ENCODE peak calls at places on chromosomes 5 and 9, in six cellular contexts. O is GM12878, H is HCT116, E is SK-N-SH, M is H1, V is K562. F is an unnamed sample.

GRCh38 chr9:33167084-33167948 is at the start of gene B4GALT1:
- DNase-seq in M (peak; percentile 56), E (peak; percentile 98), V (peak; percentile 91), O (peak; percentile 75), H (peak; percentile 41), F (peak; percentile 94)

GRCh38 chr5:10352404-10353240 is 873 bp upstream of the MARCHF6 start:
- DNase-seq in E (peak; percentile 38), M (no peak), O (peak; percentile 28), V (no peak), H (no peak), F (peak; percentile 16)

GRCh38 chr5:115738807-115739206 is 77.7 kb downstream of the CDO1 start:
- DNase-seq in M (no peak), O (no peak), H (no peak), V (no peak), E (no peak), F (no peak)

GRCh38 chr5:388266-389196 is 54.4 kb upstream of the EXOC3 start:
- DNase-seq in H (no peak), O (no peak), E (no peak), M (no peak), V (peak; percentile 10), F (peak; percentile 43)

GRCh38 chr5:158569534-158569933 is 530.2 kb downstream of the EBF1 start:
- DNase-seq in E (no peak), V (no peak), H (no peak), O (no peak), M (no peak), F (no peak)

GRCh38 chr5:79200573-79201183 is 35.3 kb upstream of the JMY start:
- DNase-seq in O (no peak), H (no peak), V (peak; percentile 22), E (peak; percentile 47), M (no peak), F (peak; percentile 36)

GRCh38 chr9:4175846-4176245 is 124.0 kb downstream of the GLIS3 start:
- DNase-seq in E (no peak), O (no peak), H (no peak), V (no peak), M (no peak), F (no peak)

GRCh38 chr5:56838409-56839039 is 23.2 kb downstream of the MAP3K1 start:
- DNase-seq in H (no peak), O (peak; percentile 42), E (no peak), M (no peak), V (no peak), F (peak; percentile 75)

GRCh38 chr5:57163553-57164006 is 10.3 kb upstream of the GPBP1 start:
- DNase-seq in H (no peak), E (no peak), V (no peak), O (no peak), M (no peak), F (no peak)

GRCh38 chr5:9775339-9775738 is 145.2 kb upstream of the TAS2R1 start:
- DNase-seq in M (no peak), E (no peak), H (no peak), V (no peak), O (no peak), F (no peak)

GRCh38 chr9:134039386-134040175 is 14.3 kb downstream of the BRD3OS start:
- DNase-seq in H (no peak), E (no peak), V (no peak), M (no peak), O (no peak), F (no peak)

GRCh38 chr9:107504585-107505455 is 15.3 kb upstream of the KLF4 start:
- DNase-seq in O (no peak), E (no peak), V (no peak), M (no peak), H (no peak), F (peak; percentile 63)

GRCh38 chr9:131668439-131669233 is 71.2 kb downstream of the RAPGEF1 start:
- DNase-seq in M (no peak), H (no peak), O (peak; percentile 62), V (peak; percentile 33), E (peak; percentile 69), F (no peak)
- TF ChIP-seq JUND in M (no peak), H (no peak), O (no peak), V (no peak), E (peak; percentile 34), F (no peak)

DNA sequence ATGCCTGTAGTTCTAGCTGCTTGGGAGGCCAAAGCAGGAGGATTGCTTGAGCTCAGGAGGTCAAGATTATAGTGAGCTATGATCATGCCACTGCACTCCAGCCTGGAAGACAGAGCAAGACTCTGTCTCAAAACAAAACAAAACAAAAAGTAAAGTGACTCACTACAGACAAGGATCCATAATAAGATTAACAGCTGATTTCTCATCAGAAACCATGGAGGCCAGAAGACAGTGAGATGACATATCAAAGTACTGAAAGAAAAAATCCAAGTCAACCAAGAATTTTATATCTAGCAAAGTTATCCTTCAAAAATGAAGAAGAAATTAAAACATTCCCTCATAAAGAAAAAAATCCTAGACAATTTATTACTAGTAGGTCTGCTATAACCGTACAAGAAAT is 69.4 kb upstream of the ZBTB43 start:
- DNase-seq in O (no peak), H (no peak), V (no peak), M (no peak), E (no peak), F (no peak)
- TF ChIP-seq JUND in O (no peak), H (no peak), V (no peak), M (no peak), E (no peak), F (no peak)

GRCh38 chr5:135085133-135085935 is 51.3 kb upstream of the PITX1 start:
- DNase-seq in E (no peak), M (no peak), V (no peak), O (no peak), H (peak; percentile 6), F (no peak)
- TF ChIP-seq JUND in E (no peak), M (no peak), V (no peak), O (no peak), H (no peak), F (no peak)

GRCh38 chr9:86252870-86253269 is 6.6 kb downstream of the C9orf153 start:
- DNase-seq in O (no peak), E (no peak), H (no peak), M (no peak), V (no peak), F (no peak)

GRCh38 chr9:86256653-86257052 is 2.8 kb downstream of the C9orf153 start:
- DNase-seq in H (no peak), O (no peak), E (no peak), V (no peak), M (no peak), F (no peak)

GRCh38 chr9:86257406-86257805 is 2.1 kb downstream of the C9orf153 start:
- DNase-seq in H (no peak), M (no peak), V (no peak), O (no peak), E (no peak), F (no peak)

GRCh38 chr9:86250123-86250522 is 9.3 kb downstream of the C9orf153 start:
- DNase-seq in V (no peak), H (no peak), O (no peak), E (no peak), M (no peak), F (no peak)

DNA sequence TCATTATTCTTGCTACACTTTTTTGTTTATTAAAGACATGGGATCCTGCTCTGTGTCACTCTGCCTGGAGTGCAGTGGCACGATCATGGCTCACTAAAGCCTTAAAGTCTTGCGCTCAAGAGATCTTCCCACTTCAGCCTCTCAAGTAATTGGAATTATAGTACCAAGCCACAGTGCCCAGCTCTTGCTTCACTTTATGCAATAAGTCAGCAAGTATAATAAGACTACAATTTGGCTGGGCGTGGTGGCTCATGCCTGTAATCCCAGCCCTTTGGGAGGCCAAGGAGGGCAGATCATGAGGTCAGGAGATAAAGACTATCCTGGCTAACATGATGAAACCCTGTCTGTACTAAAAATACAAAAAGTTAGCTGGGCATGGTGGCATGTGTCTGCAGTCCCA is 5.9 kb downstream of the C9orf153 start:
- DNase-seq in V (no peak), E (no peak), M (no peak), H (no peak), O (no peak), F (no peak)
- TF ChIP-seq JUND in V (no peak), E (no peak), M (no peak), H (no peak), O (no peak), F (no peak)

F was measured in T47D.